ENCODE peak calls at places on chromosomes 3 and 15, in four cellular contexts. One of them, this sample, is unnamed.

GRCh38 chr3:87873136-87873535 is 185.7 kb downstream of the CGGBP1 start:
- DNase-seq in lung: no peak
- DNase-seq in upper lobe of right lung: no peak
- DNase-seq in ovary: no peak
- DNase-seq in this sample: no peak

GRCh38 chr15:99978426-99978825 is 245.2 kb upstream of the LYSMD4 start:
- DNase-seq in upper lobe of right lung: no peak
- DNase-seq in ovary: no peak
- DNase-seq in lung: no peak
- DNase-seq in this sample: no peak

GRCh38 chr3:162112719-162113118 is 616.1 kb downstream of the OTOL1 start:
- DNase-seq in lung: no peak
- DNase-seq in upper lobe of right lung: no peak
- DNase-seq in ovary: no peak
- DNase-seq in this sample: no peak

GRCh38 chr15:56077071-56077470 is 83.7 kb upstream of the NEDD4 start:
- DNase-seq in ovary: no peak
- DNase-seq in lung: no peak
- DNase-seq in upper lobe of right lung: no peak
- DNase-seq in this sample: no peak

GRCh38 chr15:81049835-81050234 is 49.1 kb downstream of the TLNRD1 start:
- DNase-seq in upper lobe of right lung: no peak
- DNase-seq in ovary: no peak
- DNase-seq in lung: no peak
- DNase-seq in this sample: no peak

GRCh38 chr3:71753716-71754609 is at the start of gene GPR27:
- DNase-seq in ovary: peak; percentile 61
- DNase-seq in lung: no peak
- DNase-seq in upper lobe of right lung: peak; percentile 70
- DNase-seq in this sample: peak; percentile 53

GRCh38 chr3:87727783-87728182 is 331.0 kb downstream of the CGGBP1 start:
- DNase-seq in lung: no peak
- DNase-seq in upper lobe of right lung: no peak
- DNase-seq in ovary: no peak
- DNase-seq in this sample: no peak

GRCh38 chr3:47664519-47664918 is 85.9 kb upstream of the CSPG5 start:
- DNase-seq in ovary: no peak
- DNase-seq in upper lobe of right lung: no peak
- DNase-seq in lung: no peak
- DNase-seq in this sample: no peak

GRCh38 chr3:12574131-12574530 is 17.2 kb downstream of the MKRN2 start:
- DNase-seq in upper lobe of right lung: no peak
- DNase-seq in lung: no peak
- DNase-seq in ovary: no peak
- DNase-seq in this sample: no peak

GRCh38 chr3:138944136-138944658 is 2.7 kb downstream of the FOXL2 start:
- DNase-seq in ovary: no peak
- DNase-seq in upper lobe of right lung: no peak
- DNase-seq in lung: no peak
- DNase-seq in this sample: no peak

GRCh38 chr3:192684151-192684550 is 43.2 kb downstream of the FGF12 start:
- DNase-seq in lung: no peak
- DNase-seq in ovary: no peak
- DNase-seq in upper lobe of right lung: no peak
- DNase-seq in this sample: no peak

GRCh38 chr3:73827658-73828313 is 203.0 kb upstream of the PDZRN3 start:
- DNase-seq in ovary: no peak
- DNase-seq in upper lobe of right lung: no peak
- DNase-seq in lung: no peak
- DNase-seq in this sample: no peak

GRCh38 chr15:60764408-60764963 is 285.5 kb upstream of the ICE2 start:
- DNase-seq in upper lobe of right lung: no peak
- DNase-seq in ovary: no peak
- DNase-seq in lung: no peak
- DNase-seq in this sample: no peak

GRCh38 chr15:50425219-50425618 is 1.0 kb downstream of the USP8 start:
- DNase-seq in lung: no peak
- DNase-seq in ovary: no peak
- DNase-seq in upper lobe of right lung: no peak
- DNase-seq in this sample: no peak

GRCh38 chr15:85172846-85173490 is 191.3 kb downstream of the PDE8A start:
- DNase-seq in upper lobe of right lung: no peak
- DNase-seq in ovary: no peak
- DNase-seq in lung: no peak
- DNase-seq in this sample: no peak

GRCh38 chr3:169658311-169658931 is 5.1 kb downstream of the MECOM start:
- DNase-seq in lung: peak; percentile 42
- DNase-seq in upper lobe of right lung: peak; percentile 72
- DNase-seq in ovary: no peak
- DNase-seq in this sample: no peak

GRCh38 chr3:49298511-49298910 is 21.5 kb upstream of the C3orf62 start:
- DNase-seq in ovary: no peak
- DNase-seq in upper lobe of right lung: no peak
- DNase-seq in lung: no peak
- DNase-seq in this sample: no peak

GRCh38 chr3:56899851-56900250 is 98.1 kb upstream of the ARHGEF3 start:
- DNase-seq in lung: no peak
- DNase-seq in ovary: no peak
- DNase-seq in upper lobe of right lung: no peak
- DNase-seq in this sample: no peak

GRCh38 chr3:147383617-147384016 is 22.7 kb downstream of the ZIC4 start:
- DNase-seq in ovary: no peak
- DNase-seq in upper lobe of right lung: no peak
- DNase-seq in lung: no peak
- DNase-seq in this sample: no peak
- TF ChIP-seq CTCF in ovary: no peak
- TF ChIP-seq CTCF in upper lobe of right lung: no peak
- TF ChIP-seq CTCF in lung: no peak
- TF ChIP-seq CTCF in this sample: peak; percentile 4

GRCh38 chr15:96359371-96359771 is 28.9 kb downstream of the NR2F2 start:
- DNase-seq in lung: no peak
- DNase-seq in ovary: no peak
- DNase-seq in upper lobe of right lung: no peak
- DNase-seq in this sample: no peak

GRCh38 chr15:96358795-96359190 is 28.3 kb downstream of the NR2F2 start:
- DNase-seq in lung: no peak
- DNase-seq in upper lobe of right lung: no peak
- DNase-seq in ovary: no peak
- DNase-seq in this sample: no peak

GRCh38 chr15:96356494-96357455 is 26.3 kb downstream of the NR2F2 start:
- DNase-seq in lung: peak; percentile 78
- DNase-seq in upper lobe of right lung: peak; percentile 88
- DNase-seq in ovary: peak; percentile 92
- DNase-seq in this sample: peak; percentile 80

GRCh38 chr15:96359772-96360498 is 29.4 kb downstream of the NR2F2 start:
- DNase-seq in upper lobe of right lung: peak; percentile 63
- DNase-seq in lung: no peak
- DNase-seq in ovary: peak; percentile 73
- DNase-seq in this sample: no peak

GRCh38 chr15:96358006-96358794 is 27.7 kb downstream of the NR2F2 start:
- DNase-seq in ovary: no peak
- DNase-seq in lung: no peak
- DNase-seq in upper lobe of right lung: no peak
- DNase-seq in this sample: no peak
- TF ChIP-seq CTCF in ovary: no peak
- TF ChIP-seq CTCF in lung: no peak
- TF ChIP-seq CTCF in upper lobe of right lung: no peak
- TF ChIP-seq CTCF in this sample: no peak

GRCh38 chr15:88256261-88257230 is at the start of gene NTRK3:
- DNase-seq in ovary: no peak
- DNase-seq in lung: no peak
- DNase-seq in upper lobe of right lung: peak; percentile 51
- DNase-seq in this sample: no peak
- TF ChIP-seq CTCF in ovary: no peak
- TF ChIP-seq CTCF in lung: no peak
- TF ChIP-seq CTCF in upper lobe of right lung: no peak
- TF ChIP-seq CTCF in this sample: no peak

GRCh38 chr3:23712656-23713559 is 92.8 kb upstream of the UBE2E1 start:
- DNase-seq in ovary: peak; percentile 55
- DNase-seq in upper lobe of right lung: no peak
- DNase-seq in lung: no peak
- DNase-seq in this sample: peak; percentile 54
- TF ChIP-seq CTCF in ovary: peak; percentile 14
- TF ChIP-seq CTCF in upper lobe of right lung: no peak
- TF ChIP-seq CTCF in lung: no peak
- TF ChIP-seq CTCF in this sample: peak; percentile 21

GRCh38 chr3:68007621-68008226 is 353.3 kb upstream of the SUCLG2 start:
- DNase-seq in lung: no peak
- DNase-seq in upper lobe of right lung: no peak
- DNase-seq in ovary: no peak
- DNase-seq in this sample: peak; percentile 11
- TF ChIP-seq CTCF in lung: no peak
- TF ChIP-seq CTCF in upper lobe of right lung: no peak
- TF ChIP-seq CTCF in ovary: no peak
- TF ChIP-seq CTCF in this sample: no peak

GRCh38 chr15:76928231-76928630 is 3.3 kb upstream of the RCN2 start:
- DNase-seq in ovary: no peak
- DNase-seq in lung: no peak
- DNase-seq in upper lobe of right lung: no peak
- DNase-seq in this sample: no peak

GRCh38 chr15:76929011-76929760 is 2.4 kb upstream of the RCN2 start:
- DNase-seq in ovary: no peak
- DNase-seq in upper lobe of right lung: no peak
- DNase-seq in lung: no peak
- DNase-seq in this sample: no peak

GRCh38 chr15:76932090-76932966 is 779 bp downstream of the RCN2 start:
- DNase-seq in lung: no peak
- DNase-seq in upper lobe of right lung: no peak
- DNase-seq in ovary: no peak
- DNase-seq in this sample: no peak

GRCh38 chr15:76930831-76931396 is 635 bp upstream of the RCN2 start:
- DNase-seq in lung: no peak
- DNase-seq in ovary: no peak
- DNase-seq in upper lobe of right lung: no peak
- DNase-seq in this sample: no peak

DNA sequence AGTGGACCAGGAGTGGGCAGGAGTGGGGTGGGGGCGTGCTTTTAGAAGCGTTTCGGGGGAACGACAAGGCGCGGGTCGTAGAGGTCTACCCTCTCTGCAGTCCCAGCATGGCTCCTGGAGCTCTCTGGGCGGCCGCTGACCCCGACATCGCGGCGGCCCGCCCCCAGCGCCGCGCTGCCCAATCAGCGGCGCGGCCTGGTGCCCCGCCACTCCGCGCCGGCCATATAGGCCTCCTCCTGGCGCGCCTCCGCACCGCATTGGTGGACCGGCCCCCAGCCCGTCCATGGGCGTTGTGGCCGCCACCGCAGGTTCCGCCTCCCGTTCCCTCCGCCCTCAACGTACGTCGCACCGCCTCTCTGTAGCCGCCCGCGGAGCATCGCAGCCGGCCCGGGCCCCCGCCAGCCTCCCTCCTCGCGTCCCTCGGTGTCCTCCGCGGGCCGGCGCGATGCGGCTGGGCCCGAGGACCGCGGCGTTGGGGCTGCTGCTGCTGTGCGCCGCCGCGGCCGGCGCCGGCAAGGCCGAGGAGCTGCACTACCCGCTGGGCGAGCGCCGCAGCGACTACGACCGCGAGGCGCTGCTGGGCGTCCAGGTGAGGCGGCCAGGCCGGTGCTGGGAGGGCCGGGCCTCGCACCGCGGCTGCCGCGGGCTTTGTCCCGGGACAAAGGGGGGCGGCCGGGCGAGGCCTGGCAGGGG is at the start of gene RCN2:
- DNase-seq in upper lobe of right lung: peak; percentile 98
- DNase-seq in lung: peak; percentile 94
- DNase-seq in ovary: peak; percentile 97
- DNase-seq in this sample: peak; percentile 96
- TF ChIP-seq CTCF in upper lobe of right lung: no peak
- TF ChIP-seq CTCF in lung: no peak
- TF ChIP-seq CTCF in ovary: peak; percentile 31
- TF ChIP-seq CTCF in this sample: peak; percentile 4

DNA sequence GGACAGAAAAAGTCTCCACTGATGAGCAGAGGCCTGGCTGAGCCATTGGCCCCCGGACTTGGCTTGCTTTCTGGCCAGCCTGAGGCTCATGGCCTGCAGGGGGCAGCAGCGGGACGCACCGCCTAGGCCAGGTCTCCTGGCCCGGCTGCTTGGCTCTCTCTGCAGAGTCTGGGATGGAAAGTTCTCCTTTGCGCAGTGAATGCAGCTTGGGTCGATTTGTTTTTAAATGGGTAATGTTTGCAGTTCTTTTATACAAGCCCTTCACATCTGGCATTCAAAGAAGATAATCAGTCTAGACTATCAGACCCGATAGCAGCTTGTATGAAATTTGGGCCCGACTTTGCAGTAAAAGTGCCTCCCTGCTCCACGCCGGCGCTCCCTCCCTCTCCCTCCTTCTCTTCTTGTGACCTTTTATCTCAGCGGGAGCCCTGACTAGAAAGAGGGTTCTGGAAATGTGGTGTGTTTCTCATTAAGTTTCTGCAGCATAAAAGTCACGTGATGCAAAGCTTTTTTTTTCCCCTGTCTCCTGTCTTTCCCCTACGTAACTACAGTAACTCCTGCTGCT is 59.9 kb downstream of the ZNF621 start:
- DNase-seq in ovary: peak; percentile 95
- DNase-seq in lung: peak; percentile 84
- DNase-seq in upper lobe of right lung: peak; percentile 92
- DNase-seq in this sample: peak; percentile 89
- TF ChIP-seq CTCF in ovary: peak; percentile 91
- TF ChIP-seq CTCF in lung: peak; percentile 94
- TF ChIP-seq CTCF in upper lobe of right lung: peak; percentile 97
- TF ChIP-seq CTCF in this sample: peak; percentile 92